ENCODE peak calls at places on chromosomes 12 and 14, in six cellular contexts. One of them, this sample, is unnamed.

GRCh38 chr12:49642370-49642802 is 19.0 kb downstream of the PRPF40B start:
- DNase-seq in fibroblast of the conjunctiva: no peak
- DNase-seq in T-cell: no peak
- DNase-seq in iris pigment epithelial cell: no peak
- DNase-seq in choroid plexus epithelial cell: no peak
- DNase-seq in endothelial cell: no peak
- DNase-seq in this sample: no peak

GRCh38 chr12:130127909-130128763 is 34.1 kb upstream of the FZD10 start:
- DNase-seq in T-cell: no peak
- DNase-seq in fibroblast of the conjunctiva: no peak
- DNase-seq in choroid plexus epithelial cell: no peak
- DNase-seq in endothelial cell: no peak
- DNase-seq in iris pigment epithelial cell: no peak
- DNase-seq in this sample: no peak

GRCh38 chr14:93962701-93963601 is 13.4 kb downstream of the ASB2 start:
- DNase-seq in choroid plexus epithelial cell: peak
- DNase-seq in iris pigment epithelial cell: peak
- DNase-seq in endothelial cell: no peak
- DNase-seq in fibroblast of the conjunctiva: no peak
- DNase-seq in T-cell: peak
- DNase-seq in this sample: no peak

GRCh38 chr12:47032644-47033043 is 46.8 kb upstream of the PCED1B start:
- DNase-seq in choroid plexus epithelial cell: peak
- DNase-seq in endothelial cell: no peak
- DNase-seq in fibroblast of the conjunctiva: peak
- DNase-seq in T-cell: no peak
- DNase-seq in iris pigment epithelial cell: peak
- DNase-seq in this sample: no peak

GRCh38 chr12:91718326-91718725 is 427.3 kb downstream of the BTG1 start:
- DNase-seq in endothelial cell: no peak
- DNase-seq in fibroblast of the conjunctiva: no peak
- DNase-seq in T-cell: no peak
- DNase-seq in choroid plexus epithelial cell: peak
- DNase-seq in iris pigment epithelial cell: peak
- DNase-seq in this sample: no peak

GRCh38 chr12:118503476-118503875 is 127.1 kb downstream of the SUDS3 start:
- DNase-seq in fibroblast of the conjunctiva: no peak
- DNase-seq in iris pigment epithelial cell: no peak
- DNase-seq in T-cell: no peak
- DNase-seq in choroid plexus epithelial cell: no peak
- DNase-seq in endothelial cell: no peak
- DNase-seq in this sample: no peak

GRCh38 chr12:7146228-7146627 is 16.1 kb downstream of the CLSTN3 start:
- DNase-seq in fibroblast of the conjunctiva: no peak
- DNase-seq in iris pigment epithelial cell: no peak
- DNase-seq in T-cell: no peak
- DNase-seq in choroid plexus epithelial cell: no peak
- DNase-seq in endothelial cell: no peak
- DNase-seq in this sample: peak

GRCh38 chr12:90909069-90909676 is 45.8 kb downstream of the CCER1 start:
- DNase-seq in fibroblast of the conjunctiva: peak
- DNase-seq in T-cell: no peak
- DNase-seq in choroid plexus epithelial cell: peak
- DNase-seq in iris pigment epithelial cell: peak
- DNase-seq in endothelial cell: peak
- DNase-seq in this sample: no peak

GRCh38 chr14:55249423-55249822 is 21.8 kb upstream of the FBXO34 start:
- DNase-seq in fibroblast of the conjunctiva: no peak
- DNase-seq in T-cell: no peak
- DNase-seq in choroid plexus epithelial cell: peak
- DNase-seq in iris pigment epithelial cell: peak
- DNase-seq in endothelial cell: no peak
- DNase-seq in this sample: no peak

GRCh38 chr14:101774814-101775213 is 13.3 kb downstream of the PPP2R5C start:
- DNase-seq in T-cell: no peak
- DNase-seq in choroid plexus epithelial cell: no peak
- DNase-seq in iris pigment epithelial cell: no peak
- DNase-seq in fibroblast of the conjunctiva: no peak
- DNase-seq in endothelial cell: no peak
- DNase-seq in this sample: peak